ENCODE peak calls at places on chromosomes 3 and 15, in eight cellular contexts. G, J, P, W, F, Q, E and Y are unnamed samples.

GRCh38 chr3:12901631-12902045 is 60.3 kb upstream of the RPL32 start:
- DNase-seq in J (peak), G (no peak), E (peak), Q (no peak), F (no peak), W (no peak), P (no peak), Y (no peak)

GRCh38 chr3:138600341-138600740 is 6.3 kb upstream of the CEP70 start:
- DNase-seq in E (no peak), J (no peak), G (no peak), F (no peak), P (peak), W (no peak), Q (no peak), Y (no peak)

GRCh38 chr3:46924921-46925584 is 47.5 kb downstream of the PTH1R start:
- DNase-seq in P (no peak), G (no peak), J (peak), Q (peak), E (no peak), F (no peak), W (no peak), Y (no peak)

GRCh38 chr3:183662099-183662498 is 26.7 kb downstream of the KLHL24 start:
- DNase-seq in E (no peak), Q (no peak), P (peak), J (no peak), F (no peak), W (no peak), G (no peak), Y (no peak)

GRCh38 chr3:134330895-134331810 is 43.1 kb downstream of the AMOTL2 start:
- DNase-seq in W (no peak), J (peak), F (no peak), E (no peak), Q (peak), P (peak), G (no peak), Y (no peak)

GRCh38 chr15:31758126-31758525 is 272.2 kb upstream of the CHRNA7 start:
- DNase-seq in J (peak), G (peak), P (peak), Q (no peak), F (no peak), E (peak), W (no peak), Y (peak)

GRCh38 chr3:56157693-56158092 is 310.6 kb downstream of the ERC2 start:
- DNase-seq in G (no peak), J (no peak), E (peak), W (no peak), F (no peak), Q (no peak), P (peak), Y (no peak)

GRCh38 chr3:195551381-195551978 is 8.4 kb upstream of the PPP1R2 start:
- DNase-seq in J (peak), P (no peak), W (no peak), G (peak), E (no peak), Q (no peak), F (peak), Y (no peak)

GRCh38 chr3:58198362-58198761 is 12.4 kb downstream of the DNASE1L3 start:
- DNase-seq in F (no peak), E (no peak), P (no peak), W (no peak), Q (no peak), G (no peak), J (no peak), Y (no peak)

GRCh38 chr15:43293402-43293801 is 26.7 kb upstream of the TGM5 start:
- DNase-seq in Q (no peak), P (peak), J (no peak), E (no peak), W (no peak), F (no peak), G (no peak), Y (no peak)

GRCh38 chr3:18444597-18445420 is 19.7 kb upstream of the SATB1 start:
- DNase-seq in Q (peak), E (peak), W (peak), F (peak), G (peak), J (peak), P (peak), Y (no peak)

GRCh38 chr3:55481918-55482495 is 5.1 kb downstream of the WNT5A start:
- DNase-seq in E (no peak), W (no peak), G (no peak), F (peak), J (peak), P (peak), Q (no peak), Y (no peak)

GRCh38 chr3:31495971-31496370 is 36.8 kb upstream of the STT3B start:
- DNase-seq in G (no peak), P (peak), J (no peak), W (no peak), F (no peak), E (no peak), Q (no peak), Y (no peak)

GRCh38 chr15:98203872-98204660 is 243.6 kb downstream of the ARRDC4 start:
- DNase-seq in F (no peak), G (no peak), P (no peak), Q (no peak), W (no peak), J (no peak), E (no peak), Y (no peak)

GRCh38 chr15:99452728-99453643 is 112.8 kb upstream of the MEF2A start:
- DNase-seq in W (no peak), G (peak), Q (peak), J (peak), E (peak), F (no peak), P (no peak), Y (no peak)

GRCh38 chr15:37081985-37082384 is 18.4 kb downstream of the MEIS2 start:
- DNase-seq in E (no peak), F (no peak), P (no peak), G (no peak), Q (no peak), J (no peak), W (no peak), Y (no peak)

GRCh38 chr3:183182732-183183610 is 20.4 kb upstream of the LAMP3 start:
- DNase-seq in P (no peak), F (no peak), J (peak), E (no peak), Q (no peak), G (no peak), W (no peak), Y (no peak)

GRCh38 chr15:51550841-51551240 is 71.7 kb downstream of the DMXL2 start:
- DNase-seq in P (no peak), F (no peak), E (no peak), Q (no peak), W (no peak), G (no peak), J (no peak), Y (no peak)

GRCh38 chr3:12992629-12993021 is 80.6 kb downstream of the IQSEC1 start:
- DNase-seq in F (no peak), W (no peak), E (no peak), P (no peak), Q (no peak), G (no peak), J (peak), Y (no peak)

GRCh38 chr3:52456800-52457183 is 1.4 kb downstream of the NISCH start:
- DNase-seq in G (no peak), Q (no peak), F (no peak), W (no peak), E (no peak), J (no peak), P (no peak), Y (no peak)
- H3K27ac ChIP-seq in G (peak), Q (peak), F (peak), W (peak), E (peak), J (peak), P (peak), Y (peak)

GRCh38 chr15:77192451-77192850 is 121.5 kb upstream of the TSPAN3 start:
- DNase-seq in J (no peak), W (no peak), E (no peak), P (no peak), F (no peak), Q (no peak), G (no peak), Y (no peak)

GRCh38 chr15:77186518-77187095 is 115.7 kb upstream of the TSPAN3 start:
- DNase-seq in F (no peak), J (no peak), G (no peak), P (peak), W (no peak), Q (no peak), E (no peak), Y (no peak)

GRCh38 chr15:77187751-77188464 is 117.0 kb upstream of the TSPAN3 start:
- DNase-seq in W (no peak), G (no peak), J (no peak), Q (no peak), P (peak), E (peak), F (no peak), Y (no peak)

GRCh38 chr15:77191230-77191834 is 120.4 kb upstream of the TSPAN3 start:
- DNase-seq in G (no peak), P (no peak), F (no peak), J (no peak), Q (no peak), W (no peak), E (no peak), Y (no peak)
- H3K27ac ChIP-seq in G (no peak), P (no peak), F (no peak), J (no peak), Q (no peak), W (no peak), E (no peak), Y (no peak)

GRCh38 chr3:66693461-66693912 is 192.7 kb upstream of the LRIG1 start:
- DNase-seq in J (peak), P (peak), W (no peak), G (peak), Q (peak), F (peak), E (no peak), Y (no peak)
- H3K27ac ChIP-seq in J (peak), P (no peak), W (no peak), G (no peak), Q (peak), F (peak), E (no peak), Y (no peak)

DNA sequence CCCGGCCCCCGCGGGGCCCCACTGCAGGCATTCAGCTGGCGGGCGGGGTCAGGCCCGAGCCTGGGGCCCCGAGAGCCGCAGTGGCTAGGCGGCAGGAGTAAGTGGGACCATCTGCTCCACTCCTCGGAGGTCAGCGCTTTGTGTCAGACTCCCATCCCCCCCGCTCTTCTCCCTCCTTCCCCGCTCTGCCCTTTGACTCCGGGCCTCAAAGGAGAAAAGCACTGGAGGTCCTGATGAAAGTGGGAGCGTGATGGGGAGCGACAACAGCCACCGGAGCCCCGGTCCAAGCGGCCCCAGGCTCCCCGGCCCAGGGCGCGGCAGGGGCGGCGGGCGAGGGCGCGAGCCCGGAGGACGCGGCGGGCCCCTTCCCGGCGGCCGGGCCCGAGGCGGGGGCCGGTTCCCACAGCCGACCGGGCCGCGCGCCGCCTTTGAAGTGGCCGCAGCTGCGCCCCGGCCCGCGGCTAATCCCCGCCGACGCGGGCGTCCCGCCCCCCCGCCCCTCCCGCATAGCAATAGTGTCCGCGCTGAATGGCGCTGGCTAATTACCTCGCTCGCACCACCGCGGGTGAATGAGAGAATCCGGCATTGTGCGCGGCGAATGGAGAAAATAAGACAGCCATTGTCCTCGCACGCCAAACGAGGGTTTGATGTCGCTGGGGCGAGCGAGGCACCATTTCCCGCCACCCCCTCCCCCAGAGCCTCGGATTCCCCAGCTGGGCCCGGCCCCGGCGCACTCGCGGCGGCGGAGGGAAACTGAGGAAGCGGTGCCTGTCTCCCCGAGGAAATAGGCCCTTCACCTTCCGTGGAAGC is 22.4 kb downstream of the IGDCC3 start:
- DNase-seq in W (no peak), P (peak), J (no peak), Q (no peak), G (no peak), E (no peak), F (no peak), Y (no peak)
- H3K27ac ChIP-seq in W (no peak), P (no peak), J (no peak), Q (no peak), G (no peak), E (no peak), F (no peak), Y (no peak)

GRCh38 chr15:56102401-56102800 is 109.0 kb upstream of the NEDD4 start:
- DNase-seq in E (no peak), J (no peak), G (no peak), Q (no peak), F (no peak), P (no peak), W (no peak), Y (no peak)
- H3K27ac ChIP-seq in E (no peak), J (peak), G (no peak), Q (peak), F (no peak), P (no peak), W (no peak), Y (no peak)

DNA sequence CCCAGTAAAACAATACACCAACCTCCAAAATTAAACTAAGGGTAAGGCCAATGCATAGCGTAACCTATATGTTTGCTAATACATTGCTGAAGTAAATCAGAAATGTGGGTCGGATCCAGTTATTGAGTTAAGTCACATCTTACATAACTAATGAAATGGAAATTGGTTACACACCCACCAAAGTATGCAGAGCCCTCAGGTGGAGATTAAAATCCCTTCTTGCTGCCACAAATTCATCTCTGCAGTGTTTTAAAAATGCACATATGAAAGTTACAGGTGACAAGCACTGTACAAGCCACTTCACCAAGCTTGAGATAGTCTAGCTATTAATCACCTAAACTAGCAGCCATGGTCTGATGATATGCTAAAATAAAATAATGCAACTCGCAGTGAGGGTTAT is 130.6 kb downstream of the AQP9 start:
- DNase-seq in F (no peak), J (no peak), G (no peak), W (no peak), P (no peak), E (no peak), Q (no peak), Y (no peak)
- H3K27ac ChIP-seq in F (no peak), J (no peak), G (no peak), W (no peak), P (no peak), E (no peak), Q (no peak), Y (peak)

DNA sequence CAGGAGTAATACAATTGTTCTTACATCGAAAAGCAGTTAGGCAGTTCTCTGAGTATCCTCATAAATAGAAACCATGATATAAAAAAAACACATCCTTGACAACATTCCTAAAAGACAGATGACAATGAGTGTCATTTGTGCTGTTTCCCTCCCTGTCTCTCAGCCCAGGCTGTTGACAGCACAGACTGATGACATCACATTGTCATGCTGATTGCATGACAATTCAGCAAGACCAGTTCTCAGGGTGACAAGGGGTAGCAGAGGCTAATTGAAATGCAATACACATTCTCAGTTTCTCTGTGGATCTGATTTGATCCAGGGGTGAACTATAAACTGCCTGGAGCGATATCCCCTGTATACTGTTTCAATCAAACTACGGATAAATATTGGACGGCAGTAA is 16.9 kb upstream of the EIF1B start:
- DNase-seq in E (peak), P (no peak), Q (no peak), F (no peak), J (no peak), W (no peak), G (no peak), Y (no peak)
- H3K27ac ChIP-seq in E (peak), P (no peak), Q (no peak), F (no peak), J (peak), W (no peak), G (peak), Y (no peak)

GRCh38 chr3:49539659-49540560 is 14.4 kb upstream of the BSN start:
- DNase-seq in G (peak), P (peak), F (peak), Q (peak), W (peak), J (peak), E (peak), Y (peak)
- H3K27ac ChIP-seq in G (peak), P (peak), F (peak), Q (peak), W (peak), J (peak), E (peak), Y (peak)

GRCh38 chr3:77835916-77836315 is 796.0 kb downstream of the ROBO2 start:
- DNase-seq in G (no peak), Q (no peak), F (no peak), W (no peak), E (no peak), J (no peak), P (no peak), Y (no peak)
- H3K27ac ChIP-seq in G (no peak), Q (no peak), F (no peak), W (no peak), E (no peak), J (no peak), P (no peak), Y (no peak)

GRCh38 chr3:123085293-123085949 is 18.6 kb downstream of the PDIA5 start:
- DNase-seq in F (no peak), G (no peak), J (no peak), Q (no peak), P (no peak), E (no peak), W (no peak), Y (no peak)

GRCh38 chr3:123084738-123085237 is 18.0 kb downstream of the PDIA5 start:
- DNase-seq in F (no peak), W (no peak), P (no peak), E (no peak), Q (no peak), G (no peak), J (no peak), Y (no peak)

GRCh38 chr3:123088360-123088759 is 21.5 kb downstream of the PDIA5 start:
- DNase-seq in W (no peak), G (no peak), P (no peak), F (no peak), Q (no peak), J (no peak), E (no peak), Y (no peak)

GRCh38 chr3:123084192-123084591 is 17.4 kb downstream of the PDIA5 start:
- DNase-seq in F (peak), J (no peak), W (no peak), E (peak), Q (no peak), G (peak), P (peak), Y (no peak)

DNA sequence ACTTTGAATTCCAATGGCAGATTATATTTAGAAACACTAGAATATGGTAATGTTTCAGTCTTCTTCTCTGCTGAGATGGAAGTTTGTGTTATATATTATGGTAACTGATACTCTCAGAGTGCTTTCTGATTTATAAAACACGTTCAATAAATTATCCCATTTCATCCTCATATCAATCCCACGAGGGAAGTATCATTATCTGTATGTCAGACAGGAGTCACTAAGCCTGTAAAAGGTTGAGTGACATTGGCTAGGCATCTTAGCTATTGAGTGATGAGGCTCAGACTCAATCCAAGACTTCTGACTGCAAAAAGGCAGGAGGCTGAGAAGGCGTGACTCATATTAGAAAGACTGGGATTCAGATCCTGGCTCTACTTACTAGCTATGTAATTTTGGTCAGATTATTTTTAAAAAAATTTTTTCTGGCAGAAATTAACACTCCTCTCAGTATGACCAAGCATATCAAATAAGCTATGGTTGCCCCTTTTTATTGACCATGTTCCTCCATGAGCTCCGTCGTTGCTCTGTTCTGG is 19.4 kb downstream of the PDIA5 start:
- DNase-seq in F (no peak), P (peak), W (no peak), G (no peak), Q (no peak), E (no peak), J (no peak), Y (no peak)
- H3K27ac ChIP-seq in F (peak), P (no peak), W (no peak), G (no peak), Q (peak), E (no peak), J (no peak), Y (no peak)